ENCODE peak calls at places on chromosomes 1 and 21, in seven cellular contexts. D is tibial artery; K is cardiac fibroblast; B is pancreas; X is CD4-positive, alpha-beta T cell; G is ascending aorta; I is neural progenitor cell. O is an unnamed sample.

GRCh38 chr1:153324912-153325311 is 12.2 kb upstream of the PGLYRP3 start:
- DNase-seq in D (no peak), K (no peak), B (no peak), X (no peak), G (no peak), I (no peak), O (no peak)

GRCh38 chr21:40014394-40014793 is 147.2 kb downstream of the PCP4 start:
- DNase-seq in D (no peak), K (no peak), B (no peak), X (no peak), G (no peak), I (no peak), O (no peak)

GRCh38 chr1:206471415-206471801 is 1.1 kb downstream of the IKBKE start:
- DNase-seq in D (no peak), K (no peak), B (no peak), X (no peak), G (no peak), I (no peak), O (no peak)

GRCh38 chr1:56326056-56326455 is 253.3 kb downstream of the PLPP3 start:
- DNase-seq in D (no peak), K (peak; percentile 31), B (no peak), X (no peak), G (no peak), I (no peak), O (no peak)

GRCh38 chr21:43269461-43269860 is 100.7 kb downstream of the CRYAA start:
- DNase-seq in D (no peak), K (no peak), B (no peak), X (peak; percentile 41), G (no peak), I (peak; percentile 42), O (no peak)

GRCh38 chr1:119865607-119866006 is 30.7 kb downstream of the ADAM30 start:
- DNase-seq in D (no peak), K (peak; percentile 37), B (no peak), X (no peak), G (no peak), I (no peak), O (no peak)

GRCh38 chr1:6948861-6949260 is 163.6 kb downstream of the CAMTA1 start:
- DNase-seq in D (no peak), K (no peak), B (no peak), X (no peak), G (no peak), I (no peak), O (no peak)

GRCh38 chr1:32830092-32830852 is 12.8 kb downstream of the S100PBP start:
- DNase-seq in D (no peak), K (peak; percentile 8), B (no peak), X (no peak), G (no peak), I (no peak), O (no peak)

GRCh38 chr1:19341201-19342076 is 29.3 kb downstream of the SLC66A1 start:
- DNase-seq in D (peak; percentile 67), K (peak; percentile 77), B (peak; percentile 79), X (peak; percentile 71), G (peak; percentile 87), I (peak; percentile 82), O (peak; percentile 73)

GRCh38 chr1:39047374-39048229 is 21.5 kb downstream of the NDUFS5 start:
- DNase-seq in D (peak; percentile 80), K (peak; percentile 97), B (peak; percentile 14), X (no peak), G (peak; percentile 83), I (no peak), O (peak; percentile 28)

GRCh38 chr1:178451529-178451928 is 45.2 kb downstream of the CLEC20A start:
- DNase-seq in D (no peak), K (peak; percentile 26), B (no peak), X (no peak), G (no peak), I (no peak), O (no peak)

GRCh38 chr1:42740756-42741580 is 932 bp upstream of the CLDN19 start:
- DNase-seq in D (no peak), K (no peak), B (no peak), X (no peak), G (no peak), I (peak; percentile 69), O (no peak)

GRCh38 chr1:209404577-209404976 is 178.9 kb upstream of the CAMK1G start:
- DNase-seq in D (no peak), K (no peak), B (no peak), X (no peak), G (no peak), I (peak; percentile 19), O (no peak)

GRCh38 chr1:88650676-88651418 is 33.2 kb upstream of the PKN2 start:
- DNase-seq in D (no peak), K (peak; percentile 1), B (no peak), X (no peak), G (no peak), I (peak; percentile 7), O (no peak)

GRCh38 chr1:212229654-212230053 is 55.6 kb upstream of the PPP2R5A start:
- DNase-seq in D (no peak), K (peak; percentile 53), B (no peak), X (no peak), G (no peak), I (no peak), O (no peak)

GRCh38 chr1:82695443-82695842 is 894.7 kb downstream of the ADGRL2 start:
- DNase-seq in D (no peak), K (peak; percentile 28), B (no peak), X (no peak), G (no peak), I (no peak), O (no peak)

GRCh38 chr1:41479000-41479807 is 5.3 kb downstream of the EDN2 start:
- DNase-seq in D (no peak), K (peak; percentile 85), B (no peak), X (no peak), G (no peak), I (no peak), O (no peak)

GRCh38 chr1:64209221-64209620 is 5.8 kb downstream of the UBE2U start:
- DNase-seq in D (no peak), K (peak; percentile 13), B (no peak), X (no peak), G (no peak), I (no peak), O (no peak)

GRCh38 chr1:113579256-113580018 is 179.8 kb downstream of the PHTF1 start:
- DNase-seq in D (no peak), K (peak; percentile 11), B (no peak), X (no peak), G (no peak), I (no peak), O (no peak)

GRCh38 chr1:34419662-34420061 is 243.0 kb downstream of the C1orf94 start:
- DNase-seq in D (no peak), K (no peak), B (no peak), X (no peak), G (peak; percentile 31), I (peak; percentile 59), O (no peak)
- TF ChIP-seq CTCF in D (no peak), K (no peak), B (no peak), X (no peak), G (no peak), I (peak; percentile 44), O (no peak)

GRCh38 chr21:33300701-33301631 is 23.8 kb upstream of the IFNAR1 start:
- DNase-seq in D (no peak), K (peak; percentile 36), B (no peak), X (no peak), G (peak; percentile 52), I (no peak), O (no peak)

GRCh38 chr21:33302055-33302454 is 22.7 kb upstream of the IFNAR1 start:
- DNase-seq in D (no peak), K (no peak), B (no peak), X (no peak), G (peak; percentile 60), I (no peak), O (no peak)

GRCh38 chr21:33301632-33302002 is 23.2 kb upstream of the IFNAR1 start:
- DNase-seq in D (no peak), K (no peak), B (no peak), X (no peak), G (peak; percentile 0), I (no peak), O (no peak)

GRCh38 chr21:33296156-33296555 is 28.6 kb upstream of the IFNAR1 start:
- DNase-seq in D (no peak), K (no peak), B (no peak), X (no peak), G (peak; percentile 56), I (no peak), O (no peak)

GRCh38 chr21:33299181-33299752 is 25.5 kb upstream of the IFNAR1 start:
- DNase-seq in D (no peak), K (no peak), B (no peak), X (peak; percentile 36), G (peak; percentile 56), I (no peak), O (no peak)
- TF ChIP-seq CTCF in D (no peak), K (no peak), B (no peak), X (no peak), G (no peak), I (no peak), O (no peak)

GRCh38 chr1:150973826-150974579 is 632 bp downstream of the CERS2 start:
- DNase-seq in D (peak; percentile 29), K (no peak), B (peak; percentile 49), X (peak; percentile 32), G (peak; percentile 73), I (peak; percentile 75), O (no peak)
- TF ChIP-seq CTCF in D (no peak), K (no peak), B (no peak), X (no peak), G (no peak), I (no peak), O (no peak)

GRCh38 chr1:23367791-23368561 is 1.7 kb downstream of the ZNF436 start:
- DNase-seq in D (peak; percentile 98), K (peak; percentile 99), B (peak; percentile 99), X (peak; percentile 98), G (peak; percentile 99), I (peak; percentile 100), O (peak; percentile 94)

GRCh38 chr1:23370270-23370743 is 671 bp upstream of the ZNF436 start:
- DNase-seq in D (no peak), K (no peak), B (no peak), X (no peak), G (no peak), I (no peak), O (no peak)

GRCh38 chr1:23369335-23370013 is at the start of gene ZNF436:
- DNase-seq in D (peak; percentile 91), K (peak; percentile 96), B (peak; percentile 63), X (peak; percentile 49), G (peak; percentile 88), I (peak; percentile 67), O (peak; percentile 82)

GRCh38 chr1:23367451-23367790 is 2.2 kb downstream of the ZNF436 start:
- DNase-seq in D (no peak), K (no peak), B (no peak), X (no peak), G (no peak), I (peak; percentile 24), O (no peak)

DNA sequence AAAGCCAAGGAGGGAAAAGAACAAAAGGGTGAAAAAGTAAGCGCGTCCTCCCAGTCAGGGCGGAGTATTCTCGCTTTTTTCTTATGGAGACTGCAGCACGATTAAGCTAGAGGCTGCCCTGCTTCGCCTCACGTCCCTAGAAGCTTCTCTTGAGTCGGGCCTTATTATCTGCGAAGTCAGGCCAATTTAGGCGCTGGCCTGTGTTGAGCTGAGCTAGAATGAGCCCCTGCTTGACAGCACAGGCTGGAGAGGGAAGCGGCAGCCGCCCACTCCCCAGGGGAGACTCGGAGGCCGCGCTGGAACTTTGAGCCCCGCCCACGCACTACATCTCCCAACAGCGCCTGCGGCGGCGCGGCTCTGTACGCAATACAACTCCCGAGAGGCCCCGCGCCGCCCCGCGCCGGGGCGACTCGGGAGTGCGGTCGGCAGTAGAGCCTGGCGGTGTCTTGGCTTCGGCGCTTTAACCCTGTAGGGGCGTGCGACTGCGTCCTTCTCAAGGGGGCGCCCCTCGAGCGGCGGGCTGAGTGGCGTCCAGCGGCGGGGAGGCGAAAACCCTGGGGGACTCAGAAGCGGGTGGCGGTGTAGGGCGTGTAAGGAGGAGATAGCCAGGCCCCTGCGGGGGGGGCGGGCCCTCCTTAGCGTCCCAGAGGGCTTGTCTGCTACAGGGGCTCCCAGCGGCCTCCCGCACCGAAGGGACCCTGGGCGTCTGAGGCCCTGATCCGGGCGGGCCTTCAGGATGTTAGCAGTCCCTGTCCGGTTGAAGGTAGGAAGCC is 888 bp downstream of the ZNF436 start:
- DNase-seq in D (peak; percentile 92), K (peak; percentile 94), B (peak; percentile 86), X (peak; percentile 83), G (peak; percentile 95), I (peak; percentile 99), O (peak; percentile 80)
- TF ChIP-seq CTCF in D (no peak), K (no peak), B (no peak), X (peak; percentile 18), G (no peak), I (peak; percentile 56), O (no peak)

O was measured in omental fat pad.